ENCODE peak calls at places on chromosome 5, in seven cellular contexts. R, G, L, O, D, T and E are unnamed samples.

GRCh38 chr5:157362982-157363381 is 97.0 kb upstream of the NIPAL4 start:
- DNase-seq in R (peak), D (no peak), O (no peak), L (no peak), T (no peak), G (no peak), E (no peak)

GRCh38 chr5:4258170-4258569 is 662.5 kb downstream of the IRX1 start:
- DNase-seq in T (no peak), R (no peak), D (no peak), G (no peak), O (no peak), L (no peak), E (no peak)

GRCh38 chr5:124537136-124537919 is 209.1 kb downstream of the ZNF608 start:
- DNase-seq in D (no peak), R (no peak), T (no peak), O (no peak), L (no peak), G (no peak), E (no peak)

GRCh38 chr5:96652769-96653455 is 9.3 kb upstream of the CAST start:
- DNase-seq in D (no peak), L (no peak), R (peak), G (no peak), O (no peak), T (no peak), E (no peak)

GRCh38 chr5:119321569-119322311 is 34.1 kb upstream of the TNFAIP8 start:
- DNase-seq in R (no peak), O (no peak), L (no peak), G (no peak), D (no peak), T (no peak), E (no peak)

GRCh38 chr5:4384649-4385048 is 755.5 kb upstream of the ADAMTS16 start:
- DNase-seq in L (no peak), G (no peak), R (no peak), O (no peak), D (no peak), T (no peak), E (no peak)

GRCh38 chr5:93819666-93820065 is 78.3 kb upstream of the POU5F2 start:
- DNase-seq in D (no peak), G (no peak), L (no peak), R (no peak), T (no peak), O (no peak), E (no peak)

GRCh38 chr5:612498-613424 is 621 bp downstream of the CEP72 start:
- DNase-seq in G (no peak), D (peak), T (no peak), L (no peak), R (no peak), O (no peak), E (no peak)

GRCh38 chr5:6837519-6838110 is 124.4 kb downstream of the TENT4A start:
- DNase-seq in G (no peak), R (no peak), L (no peak), O (no peak), D (no peak), T (no peak), E (no peak)

GRCh38 chr5:75756991-75757390 is 39.8 kb upstream of the POC5 start:
- DNase-seq in L (no peak), D (no peak), T (no peak), O (no peak), G (no peak), R (peak), E (no peak)